ENCODE peak calls at places on chromosomes 4 and X, in six cellular contexts. N, X, O, Q, U and L are unnamed samples.
A peak's percentile ranks its signal among the peaks of the same experiment; 100 is the strongest.

GRCh38 chrX:73855546-73855945 is 292.5 kb downstream of the CHIC1 start:
- DNase-seq in X (peak; percentile 87), O (peak; percentile 86), N (peak; percentile 61), Q (peak; percentile 28), U (peak; percentile 57), L (peak; percentile 68)

GRCh38 chr4:87330761-87331160 is 8.1 kb upstream of the HSD17B13 start:
- DNase-seq in X (peak; percentile 49), N (no peak), U (no peak), Q (no peak), O (no peak), L (peak; percentile 52)

GRCh38 chrX:134025986-134026731 is 40.8 kb upstream of the GPC3 start:
- DNase-seq in O (no peak), X (no peak), U (no peak), N (no peak), Q (no peak), L (no peak)

GRCh38 chrX:50941638-50942037 is 31.1 kb downstream of the BMP15 start:
- DNase-seq in U (peak; percentile 0), N (peak; percentile 0), X (peak; percentile 8), Q (no peak), O (no peak), L (no peak)

GRCh38 chrX:39767446-39767845 is 330.3 kb downstream of the BCOR start:
- DNase-seq in N (no peak), O (no peak), X (no peak), U (no peak), Q (no peak), L (no peak)

GRCh38 chr4:88091378-88091777 is 67.1 kb downstream of the ABCG2 start:
- DNase-seq in Q (no peak), U (no peak), O (no peak), N (no peak), X (no peak), L (no peak)

GRCh38 chrX:39782276-39782675 is 315.5 kb downstream of the BCOR start:
- DNase-seq in O (no peak), Q (no peak), U (no peak), N (no peak), X (no peak), L (no peak)

GRCh38 chr4:147599206-147599605 is 18.0 kb upstream of the TMEM184C start:
- DNase-seq in Q (no peak), O (no peak), N (no peak), U (no peak), X (no peak), L (no peak)

GRCh38 chrX:53223955-53224859 is 800 bp downstream of the KDM5C start:
- DNase-seq in X (no peak), O (no peak), U (peak; percentile 1), Q (peak; percentile 68), N (peak; percentile 13), L (no peak)

GRCh38 chr4:88655226-88655625 is 42.4 kb downstream of the NAP1L5 start:
- DNase-seq in X (no peak), N (no peak), Q (no peak), O (no peak), U (no peak), L (no peak)

GRCh38 chrX:11899091-11899490 is 141.1 kb downstream of the MSL3 start:
- DNase-seq in Q (peak; percentile 70), O (no peak), N (peak; percentile 59), X (no peak), U (no peak), L (no peak)

GRCh38 chr4:119000400-119000799 is 111.7 kb downstream of the SYNPO2 start:
- DNase-seq in Q (no peak), X (no peak), N (no peak), O (peak; percentile 75), U (no peak), L (no peak)

GRCh38 chrX:3516051-3516541 is 169.6 kb upstream of the MXRA5 start:
- DNase-seq in N (no peak), X (no peak), Q (no peak), O (no peak), U (no peak), L (no peak)

GRCh38 chr4:143186634-143187033 is 1.9 kb downstream of the USP38 start:
- DNase-seq in Q (no peak), N (no peak), X (peak; percentile 24), U (no peak), O (no peak), L (no peak)

GRCh38 chrX:13697440-13697839 is 8.5 kb downstream of the RAB9A start:
- DNase-seq in N (no peak), U (no peak), X (peak; percentile 48), Q (no peak), O (no peak), L (no peak)

GRCh38 chr4:53914313-53915016 is 149.9 kb downstream of the CHIC2 start:
- DNase-seq in O (no peak), U (no peak), N (peak; percentile 73), Q (peak; percentile 79), X (no peak), L (no peak)

GRCh38 chrX:12956704-12957541 is 18.0 kb upstream of the TMSB4X start:
- DNase-seq in N (peak; percentile 67), U (no peak), Q (peak; percentile 53), O (no peak), X (peak; percentile 92), L (peak; percentile 93)